ENCODE peak calls at places on chromosome 22, in ten cellular contexts. D, M, O, Q, B, X, L, G, E and P are unnamed samples.
A peak's percentile ranks its signal among the peaks of the same experiment; 100 is the strongest.

GRCh38 chr22:39226353-39226752 is 18.4 kb downstream of the PDGFB start:
- DNase-seq in D (no peak), M (no peak), O (no peak), Q (no peak), B (no peak), X (no peak), L (no peak), G (no peak), E (no peak), P (no peak)

GRCh38 chr22:26822300-26822699 is 164.9 kb downstream of the MIAT start:
- DNase-seq in D (no peak), M (no peak), O (no peak), Q (no peak), B (no peak), X (no peak), L (no peak), G (no peak), E (no peak), P (no peak)

GRCh38 chr22:21642584-21643448 is 714 bp downstream of the SDF2L1 start:
- DNase-seq in D (peak; percentile 94), M (no peak), O (peak; percentile 63), Q (peak; percentile 72), B (no peak), X (no peak), L (no peak), G (peak; percentile 61), E (peak; percentile 49), P (peak; percentile 65)

GRCh38 chr22:35092146-35092805 is 26.3 kb downstream of the ISX start:
- DNase-seq in D (no peak), M (no peak), O (no peak), Q (peak; percentile 32), B (no peak), X (no peak), L (no peak), G (no peak), E (no peak), P (no peak)

GRCh38 chr22:43226368-43226979 is 39.5 kb upstream of the TTLL12 start:
- DNase-seq in D (peak; percentile 87), M (no peak), O (no peak), Q (no peak), B (no peak), X (no peak), L (no peak), G (peak; percentile 67), E (no peak), P (no peak)

GRCh38 chr22:44145544-44145943 is 35.2 kb upstream of the PARVG start:
- DNase-seq in D (no peak), M (no peak), O (no peak), Q (no peak), B (no peak), X (peak; percentile 73), L (peak; percentile 69), G (peak; percentile 61), E (no peak), P (no peak)

GRCh38 chr22:36238348-36239149 is 778 bp downstream of the APOL2 start:
- DNase-seq in D (no peak), M (no peak), O (no peak), Q (peak; percentile 53), B (no peak), X (no peak), L (no peak), G (peak; percentile 13), E (no peak), P (no peak)

GRCh38 chr22:45171830-45172229 is 8.1 kb downstream of the NUP50 start:
- DNase-seq in D (no peak), M (no peak), O (no peak), Q (no peak), B (no peak), X (no peak), L (no peak), G (no peak), E (no peak), P (no peak)

GRCh38 chr22:47067911-47068654 is 305.6 kb downstream of the TBC1D22A start:
- DNase-seq in D (no peak), M (no peak), O (no peak), Q (no peak), B (no peak), X (peak; percentile 25), L (peak; percentile 5), G (no peak), E (no peak), P (peak; percentile 35)

GRCh38 chr22:39520874-39521857 is 804 bp downstream of the ATF4 start:
- DNase-seq in D (peak; percentile 76), M (peak; percentile 79), O (peak; percentile 82), Q (peak; percentile 66), B (no peak), X (peak; percentile 94), L (peak; percentile 84), G (peak; percentile 85), E (peak; percentile 46), P (peak; percentile 83)

GRCh38 chr22:43820671-43821305 is 8.7 kb upstream of the EFCAB6 start:
- DNase-seq in D (no peak), M (no peak), O (peak; percentile 7), Q (peak; percentile 33), B (no peak), X (peak; percentile 24), L (no peak), G (no peak), E (no peak), P (no peak)

GRCh38 chr22:42772647-42773046 is 52.0 kb upstream of the A4GALT start:
- DNase-seq in D (no peak), M (no peak), O (no peak), Q (no peak), B (no peak), X (no peak), L (no peak), G (no peak), E (no peak), P (no peak)

GRCh38 chr22:37678372-37678771 is 2.9 kb downstream of the LGALS1 start:
- DNase-seq in D (no peak), M (no peak), O (no peak), Q (no peak), B (no peak), X (no peak), L (no peak), G (no peak), E (no peak), P (no peak)
- H3K27ac ChIP-seq in D (no peak overlapping the region), M (peak overlapping the region; percentile 88), O (no peak overlapping the region), Q (no peak overlapping the region), B (peak overlapping the region; percentile 96), X (no peak overlapping the region), L (peak overlapping the region; percentile 98), G (no peak overlapping the region), E (peak overlapping the region; percentile 87), P (no peak overlapping the region)

DNA sequence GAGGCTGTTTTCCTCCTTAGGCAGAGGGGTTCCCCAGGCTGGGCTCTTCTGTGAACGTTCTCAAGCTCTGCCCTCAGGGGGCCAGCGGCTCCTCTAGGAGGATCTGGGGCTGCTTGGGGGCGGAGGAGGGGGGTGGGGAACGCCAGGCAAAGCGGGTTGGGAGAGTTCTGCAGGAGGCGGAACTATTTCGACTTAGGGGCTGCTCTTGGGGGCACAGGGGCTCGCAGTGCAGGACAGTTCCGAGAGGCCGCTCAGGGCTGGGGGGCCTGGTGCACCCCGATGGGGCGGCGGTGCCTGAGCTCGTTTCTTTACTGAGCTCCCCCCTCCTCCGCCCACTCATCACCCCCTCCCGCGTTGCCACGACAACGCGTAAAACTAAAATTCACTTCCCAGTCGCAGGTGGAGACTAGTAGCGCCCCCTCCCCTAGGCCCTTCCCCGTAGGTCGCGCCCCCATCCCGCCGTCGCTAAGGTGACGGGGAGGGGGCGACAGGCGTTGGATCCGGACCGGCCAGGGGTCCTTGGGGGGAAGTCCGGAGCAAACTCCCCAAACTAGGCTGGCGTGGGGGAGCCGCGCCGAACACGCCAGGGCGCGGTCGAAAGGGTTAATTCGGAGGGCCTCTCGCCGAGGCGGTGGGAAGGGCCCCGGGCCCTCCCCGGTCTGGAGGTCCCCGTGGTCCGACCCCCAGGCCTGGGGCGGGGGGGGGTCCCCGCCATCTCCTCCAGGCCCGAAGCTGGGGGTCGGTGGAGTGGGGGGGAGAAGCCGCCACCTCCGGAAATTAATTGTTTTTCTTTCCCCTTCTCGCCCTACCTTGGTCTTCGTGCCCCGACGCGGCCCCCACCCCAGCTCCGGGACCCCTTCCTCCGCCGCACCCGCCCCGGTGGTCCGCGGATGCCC is 856 bp downstream of the SHANK3 start:
- DNase-seq in D (peak; percentile 69), M (no peak), O (no peak), Q (no peak), B (no peak), X (no peak), L (no peak), G (no peak), E (no peak), P (no peak)
- H3K4me3 ChIP-seq in D (peak overlapping the region; percentile 77), M (peak overlapping the region; percentile 55), O (no peak overlapping the region), Q (peak overlapping the region; percentile 51), B (peak overlapping the region; percentile 39), X (peak overlapping the region; percentile 37), L (peak overlapping the region; percentile 70), G (peak overlapping the region; percentile 44), E (no peak overlapping the region), P (peak overlapping the region; percentile 21)

GRCh38 chr22:38213319-38214247 is 11.8 kb downstream of the MAFF start:
- DNase-seq in D (peak; percentile 47), M (no peak), O (no peak), Q (no peak), B (no peak), X (no peak), L (no peak), G (no peak), E (no peak), P (peak; percentile 88)
- H3K27ac ChIP-seq in D (no peak overlapping the region), M (peak overlapping the region; percentile 60), O (peak overlapping the region; percentile 13), Q (no peak overlapping the region), B (peak overlapping the region; percentile 54), X (peak overlapping the region; percentile 33), L (peak overlapping the region; percentile 8), G (no peak overlapping the region), E (peak overlapping the region; percentile 43), P (peak overlapping the region; percentile 63)

GRCh38 chr22:20268289-20268349 is at the start of gene RTN4R:
- DNase-seq in D (no peak), M (no peak), O (no peak), Q (no peak), B (no peak), X (no peak), L (no peak), G (no peak), E (no peak), P (no peak)
- H3K4me3 ChIP-seq in D (peak within 1 kb of the TSS; percentile 64), M (peak within 1 kb of the TSS; percentile 24), O (peak within 1 kb of the TSS; percentile 10), Q (peak within 1 kb of the TSS; percentile 71), B (peak within 1 kb of the TSS; percentile 54), X (peak within 1 kb of the TSS; percentile 39), L (peak within 1 kb of the TSS; percentile 69), G (peak within 1 kb of the TSS; percentile 56), E (no peak within 1 kb of the TSS), P (peak within 1 kb of the TSS; percentile 60)

GRCh38 chr22:49968313-49968830 is 7.8 kb downstream of the PIM3 start:
- DNase-seq in D (no peak), M (no peak), O (peak; percentile 42), Q (no peak), B (peak; percentile 50), X (peak; percentile 63), L (peak; percentile 23), G (no peak), E (no peak), P (peak; percentile 36)

GRCh38 chr22:49969751-49970527 is 9.4 kb downstream of the PIM3 start:
- DNase-seq in D (no peak), M (no peak), O (peak; percentile 45), Q (no peak), B (peak; percentile 44), X (peak; percentile 67), L (peak; percentile 13), G (no peak), E (no peak), P (peak; percentile 30)

GRCh38 chr22:49970528-49971231 is 10.1 kb downstream of the PIM3 start:
- DNase-seq in D (peak; percentile 87), M (peak; percentile 98), O (peak; percentile 95), Q (peak; percentile 99), B (peak; percentile 90), X (peak; percentile 99), L (peak; percentile 91), G (peak; percentile 78), E (peak; percentile 89), P (peak; percentile 98)

GRCh38 chr22:49967333-49968241 is 7.0 kb downstream of the PIM3 start:
- DNase-seq in D (no peak), M (peak; percentile 87), O (peak; percentile 76), Q (no peak), B (peak; percentile 67), X (peak; percentile 81), L (peak; percentile 49), G (peak; percentile 42), E (no peak), P (peak; percentile 98)

GRCh38 chr22:49968831-49969661 is 8.5 kb downstream of the PIM3 start:
- DNase-seq in D (no peak), M (no peak), O (peak; percentile 40), Q (no peak), B (peak; percentile 43), X (peak; percentile 64), L (peak; percentile 23), G (no peak), E (no peak), P (peak; percentile 50)
- H3K27ac ChIP-seq in D (no peak overlapping the region), M (peak overlapping the region; percentile 90), O (no peak overlapping the region), Q (no peak overlapping the region), B (peak overlapping the region; percentile 90), X (peak overlapping the region; percentile 89), L (peak overlapping the region; percentile 99), G (no peak overlapping the region), E (peak overlapping the region; percentile 56), P (peak overlapping the region; percentile 88)